ENCODE peak calls at places on chromosomes 11 and 22, in ten cellular contexts. C is pancreas, F is OCI-LY7, U is GM13977, K is foreskin fibroblast, G is neural progenitor cell, A is HL-60, J is MCF 10A, H is omental fat pad, S is fibroblast of mammary gland. T is an unnamed sample.
A peak's percentile ranks its signal among the peaks of the same experiment; 100 is the strongest.

GRCh38 chr22:30328466-30329049 is 1.8 kb upstream of the TBC1D10A start:
- DNase-seq in U (no peak), S (no peak), F (no peak), H (no peak), J (no peak), C (no peak), K (no peak), A (no peak), G (no peak), T (no peak)

GRCh38 chr22:32951081-32951806 is 106.9 kb downstream of the SYN3 start:
- DNase-seq in J (no peak), U (no peak), C (no peak), K (no peak), S (no peak), F (no peak), G (peak; percentile 43), H (no peak), A (no peak), T (peak; percentile 38)

GRCh38 chr11:19419021-19419750 is 178.4 kb upstream of the E2F8 start:
- DNase-seq in A (no peak), C (no peak), H (no peak), K (peak; percentile 15), J (peak; percentile 41), S (peak; percentile 51), U (no peak), F (no peak), G (no peak), T (no peak)

GRCh38 chr11:32427616-32427934 is 7.8 kb downstream of the WT1 start:
- DNase-seq in J (no peak), H (no peak), U (no peak), C (no peak), F (no peak), A (no peak), K (no peak), G (no peak), S (no peak), T (no peak)

GRCh38 chr11:117688255-117688797 is 108.7 kb downstream of the DSCAML1 start:
- DNase-seq in S (no peak), U (no peak), H (no peak), A (no peak), F (no peak), C (no peak), K (no peak), J (no peak), G (no peak), T (no peak)

GRCh38 chr22:26564181-26564580 is 25.8 kb downstream of the TPST2 start:
- DNase-seq in S (no peak), H (no peak), J (no peak), G (no peak), U (no peak), F (no peak), K (no peak), A (no peak), C (no peak), T (peak; percentile 18)

GRCh38 chr11:2305862-2306823 is 4.3 kb downstream of the TSPAN32 start:
- DNase-seq in C (no peak), U (no peak), H (peak; percentile 23), J (no peak), K (peak; percentile 82), S (peak; percentile 88), G (no peak), A (peak; percentile 57), F (peak; percentile 17), T (no peak)

GRCh38 chr11:12689029-12689755 is 15.0 kb downstream of the TEAD1 start:
- DNase-seq in S (peak; percentile 59), K (no peak), F (no peak), G (no peak), H (no peak), U (no peak), A (no peak), J (no peak), C (no peak), T (no peak)

GRCh38 chr11:118652681-118653181 is 26.7 kb downstream of the TREH start:
- DNase-seq in J (no peak), U (no peak), G (no peak), C (no peak), K (no peak), A (peak; percentile 4), H (no peak), F (no peak), S (no peak), T (no peak)

GRCh38 chr11:97325693-97326092 is 935.9 kb downstream of the JRKL start:
- DNase-seq in F (no peak), U (no peak), G (no peak), K (no peak), S (no peak), J (no peak), C (no peak), H (no peak), A (no peak), T (no peak)

GRCh38 chr11:14638561-14638960 is 5.0 kb upstream of the PDE3B start:
- DNase-seq in H (no peak), U (no peak), C (no peak), F (no peak), S (no peak), K (no peak), A (peak; percentile 90), G (no peak), J (peak; percentile 20), T (no peak)

GRCh38 chr22:50474711-50475651 is at the start of gene SBF1:
- DNase-seq in A (peak; percentile 81), C (peak; percentile 92), G (peak; percentile 98), S (peak; percentile 80), J (peak; percentile 87), K (peak; percentile 87), F (peak; percentile 92), U (peak; percentile 100), H (peak; percentile 82), T (peak; percentile 94)

GRCh38 chr11:61898247-61898582 is 6.9 kb upstream of the FADS3 start:
- DNase-seq in G (no peak), J (no peak), U (no peak), H (no peak), A (no peak), K (no peak), S (no peak), C (no peak), F (no peak), T (no peak)

GRCh38 chr11:100878474-100878873 is 191.4 kb downstream of the ARHGAP42 start:
- DNase-seq in J (no peak), K (peak; percentile 47), S (peak; percentile 95), F (no peak), C (no peak), H (no peak), G (no peak), U (no peak), A (no peak), T (no peak)

GRCh38 chr22:22195265-22196017 is 49.1 kb upstream of the VPREB1 start:
- DNase-seq in A (peak; percentile 80), J (peak; percentile 87), C (peak; percentile 65), H (peak; percentile 79), G (peak; percentile 90), U (peak; percentile 89), K (peak; percentile 17), S (peak; percentile 57), F (peak; percentile 99), T (peak; percentile 80)

DNA sequence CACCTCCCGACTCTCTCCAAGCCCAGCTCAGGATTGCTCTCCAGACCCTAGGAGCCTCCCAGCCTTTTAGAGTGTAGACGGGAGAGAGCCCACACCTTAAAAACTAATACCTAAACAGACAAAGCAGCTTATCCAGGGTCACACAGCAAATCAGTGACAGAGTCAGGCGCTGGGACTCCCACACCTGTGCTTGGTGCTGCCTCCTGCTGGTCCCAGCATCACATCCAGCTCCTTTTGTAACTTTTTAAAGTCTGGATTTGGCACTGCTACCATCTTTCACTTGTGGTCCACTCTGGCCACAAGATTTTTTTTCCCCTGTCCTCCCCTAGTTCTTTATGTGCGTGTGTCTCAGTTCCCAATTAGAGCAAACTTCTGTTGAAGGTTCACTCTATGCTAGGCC is 4.7 kb downstream of the ANO1 start:
- DNase-seq in G (no peak), H (no peak), U (no peak), C (no peak), F (no peak), A (no peak), J (no peak), K (no peak), S (no peak), T (peak; percentile 27)
- TF ChIP-seq CTCF in G (peak; percentile 53), H (no peak), U (peak; percentile 35), C (no peak), F (peak; percentile 49), A (no peak), J (no peak), K (no peak), S (peak; percentile 17), T (no peak)

DNA sequence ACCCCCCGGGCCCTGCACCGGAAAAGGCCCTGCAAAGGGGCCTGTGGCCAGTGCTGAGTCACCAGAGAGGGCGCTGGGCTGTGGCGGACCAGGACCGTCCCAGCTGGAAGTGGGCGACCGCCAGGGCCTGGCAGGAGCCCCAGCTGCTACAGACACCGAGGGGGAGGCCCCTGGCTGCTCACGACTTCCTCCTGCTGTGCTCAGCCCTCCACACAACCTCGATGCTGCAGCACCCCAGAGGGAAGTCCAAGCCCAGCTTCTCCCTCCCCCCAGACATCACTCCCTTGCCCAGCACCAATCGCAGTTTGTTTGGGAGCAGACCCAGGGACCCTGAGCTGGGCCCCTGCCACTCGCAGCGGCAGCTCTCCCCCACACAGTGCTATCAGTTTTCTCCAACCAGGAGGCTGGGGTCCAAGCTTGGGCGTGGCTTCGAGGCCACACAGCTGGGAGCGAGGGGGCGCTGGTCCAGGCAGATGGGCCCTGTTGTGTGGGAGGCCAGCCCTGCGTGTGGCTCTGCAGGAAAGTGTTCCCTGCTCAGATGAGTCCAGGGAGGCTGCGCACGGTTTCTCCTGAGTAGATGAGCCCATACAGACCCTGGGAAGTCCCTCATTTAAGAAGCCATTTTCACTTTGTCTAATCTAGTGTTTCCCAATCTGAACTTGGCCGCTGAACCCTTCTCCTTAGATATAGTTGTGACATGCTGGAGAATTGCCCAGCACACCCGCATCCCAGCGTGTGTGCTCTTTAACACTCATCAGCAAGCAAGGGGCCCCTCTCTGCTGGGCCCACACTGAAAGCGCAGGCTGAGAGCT is 5.6 kb upstream of the SH3BP1 start:
- DNase-seq in H (no peak), U (peak; percentile 90), S (peak; percentile 80), K (peak; percentile 85), J (no peak), G (peak; percentile 82), A (peak; percentile 97), C (peak; percentile 47), F (peak; percentile 65), T (no peak)
- TF ChIP-seq CTCF in H (no peak), U (peak; percentile 44), S (peak; percentile 3), K (no peak), J (no peak), G (peak; percentile 27), A (no peak), C (no peak), F (peak; percentile 24), T (no peak)

DNA sequence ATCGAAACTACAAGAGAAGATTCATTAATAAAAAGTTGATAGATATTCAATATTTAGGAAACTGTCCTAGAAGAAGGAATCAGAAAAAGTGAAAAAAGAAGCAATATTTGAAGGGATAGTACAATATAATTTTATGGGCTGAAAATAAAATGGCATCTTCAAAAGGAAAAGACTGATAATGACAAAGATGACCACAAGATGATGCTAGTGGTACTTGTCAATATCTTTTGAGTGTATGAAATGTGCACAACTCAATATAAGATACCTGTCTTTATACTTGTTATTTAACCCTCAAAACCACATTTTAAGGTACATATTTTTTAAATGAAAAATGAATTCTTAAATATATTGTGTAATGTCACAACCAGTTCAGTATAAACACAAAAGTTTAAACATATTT is 1059.6 kb upstream of the RAG2 start:
- DNase-seq in A (no peak), H (no peak), C (no peak), S (peak; percentile 2), F (no peak), G (no peak), J (peak; percentile 36), K (peak; percentile 2), U (no peak), T (no peak)
- TF ChIP-seq CTCF in A (peak; percentile 1), H (no peak), C (no peak), S (peak; percentile 28), F (peak; percentile 24), G (peak; percentile 45), J (peak; percentile 37), K (no peak), U (peak; percentile 22), T (peak; percentile 14)

GRCh38 chr22:20424553-20424936 is 13.1 kb downstream of the SCARF2 start:
- DNase-seq in A (no peak), F (no peak), J (no peak), H (no peak), G (no peak), K (no peak), U (no peak), C (no peak), S (no peak), T (no peak)
- TF ChIP-seq CTCF in A (no peak), F (no peak), J (no peak), H (no peak), G (no peak), K (no peak), U (no peak), C (no peak), S (no peak), T (no peak)